ENCODE peak calls at places on chromosomes 4 and X, in four cellular contexts. Z is hepatocyte, L is left lung, M is right atrium auricular region. X is an unnamed sample.

GRCh38 chr4:170589597-170590191 is 499.9 kb upstream of the AADAT start:
- DNase-seq in Z (peak), L (no peak), M (no peak), X (no peak)

GRCh38 chrX:133649659-133650058 is 234.4 kb upstream of the GPC4 start:
- DNase-seq in M (no peak), L (no peak), Z (no peak), X (no peak)

GRCh38 chr4:137909910-137910309 is 332.2 kb downstream of the SLC7A11 start:
- DNase-seq in M (no peak), Z (peak), L (no peak), X (no peak)

GRCh38 chrX:139826065-139827044 is 106.5 kb downstream of the ATP11C start:
- DNase-seq in L (no peak), M (no peak), Z (no peak), X (no peak)

GRCh38 chrX:148288451-148288850 is 212.0 kb upstream of the AFF2 start:
- DNase-seq in L (no peak), M (no peak), Z (no peak), X (no peak)

GRCh38 chrX:123219916-123220315 is 35.8 kb downstream of the GRIA3 start:
- DNase-seq in L (no peak), M (no peak), Z (no peak), X (no peak)

GRCh38 chrX:120137439-120137838 is 21.0 kb upstream of the RHOXF2 start:
- DNase-seq in M (no peak), L (no peak), Z (no peak), X (no peak)

GRCh38 chr4:84968936-84969335 is 2.4 kb upstream of the WDFY3 start:
- DNase-seq in M (no peak), L (no peak), Z (no peak), X (no peak)

GRCh38 chr4:94595880-94596483 is 144.2 kb downstream of the PDLIM5 start:
- DNase-seq in Z (peak), L (no peak), M (no peak), X (no peak)

GRCh38 chr4:70559216-70559830 is 32.7 kb upstream of the AMBN start:
- DNase-seq in M (no peak), L (no peak), Z (peak), X (no peak)

GRCh38 chrX:54470054-54470760 is 25.8 kb downstream of the FGD1 start:
- DNase-seq in Z (no peak), M (no peak), L (no peak), X (no peak)

GRCh38 chrX:129659861-129660260 is 5.1 kb upstream of the APLN start:
- DNase-seq in M (no peak), Z (no peak), L (no peak), X (no peak)

GRCh38 chr4:116321471-116321870 is 763.9 kb downstream of the TRAM1L1 start:
- DNase-seq in M (no peak), Z (no peak), L (no peak), X (no peak)

GRCh38 chr4:5033266-5033945 is 14.1 kb upstream of the CYTL1 start:
- DNase-seq in M (no peak), Z (no peak), L (no peak), X (no peak)

GRCh38 chrX:63471004-63471403 is 119.9 kb upstream of the SPIN4 start:
- DNase-seq in Z (no peak), L (no peak), M (no peak), X (no peak)

GRCh38 chrX:12210196-12210815 is 72.0 kb downstream of the FRMPD4 start:
- DNase-seq in Z (no peak), M (no peak), L (no peak), X (no peak)

GRCh38 chrX:153938226-153938786 is 3.5 kb upstream of the NAA10 start:
- DNase-seq in L (no peak), Z (no peak), M (no peak), X (no peak)

GRCh38 chr4:76035146-76035545 is 724 bp downstream of the CXCL11 start:
- DNase-seq in L (no peak), M (no peak), Z (no peak), X (no peak)

GRCh38 chrX:37717708-37718107 is 32.1 kb downstream of the XK start:
- DNase-seq in Z (no peak), M (no peak), L (no peak), X (no peak)

GRCh38 chr4:38190717-38191178 is 230.6 kb downstream of the PTTG2 start:
- DNase-seq in Z (no peak), L (no peak), M (no peak), X (no peak)

GRCh38 chr4:37665347-37666009 is 20.7 kb downstream of the RELL1 start:
- DNase-seq in M (no peak), L (no peak), Z (no peak), X (no peak)

DNA sequence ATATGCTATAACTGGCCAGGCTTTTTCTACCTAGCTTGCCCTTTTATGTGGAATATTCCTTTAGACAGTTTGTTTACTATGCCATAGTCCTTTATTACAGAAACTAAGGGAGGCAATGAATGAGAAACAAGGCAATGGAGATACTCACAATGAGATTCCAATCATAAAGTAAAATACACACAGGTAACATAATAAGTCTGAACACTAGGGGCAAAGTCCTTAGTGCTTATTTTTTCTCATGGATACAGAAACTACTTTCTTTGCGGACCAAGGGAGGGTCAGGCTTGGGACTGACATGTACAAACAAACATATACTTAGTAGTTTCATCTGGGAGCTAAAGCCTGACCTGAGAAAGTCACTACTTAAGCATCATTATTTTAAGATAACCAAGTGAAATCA is 16.0 kb upstream of the UGT8 start:
- DNase-seq in M (no peak), Z (no peak), L (no peak), X (no peak)
- TF ChIP-seq CTCF in M (no peak), Z (no peak), L (no peak), X (no peak)

DNA sequence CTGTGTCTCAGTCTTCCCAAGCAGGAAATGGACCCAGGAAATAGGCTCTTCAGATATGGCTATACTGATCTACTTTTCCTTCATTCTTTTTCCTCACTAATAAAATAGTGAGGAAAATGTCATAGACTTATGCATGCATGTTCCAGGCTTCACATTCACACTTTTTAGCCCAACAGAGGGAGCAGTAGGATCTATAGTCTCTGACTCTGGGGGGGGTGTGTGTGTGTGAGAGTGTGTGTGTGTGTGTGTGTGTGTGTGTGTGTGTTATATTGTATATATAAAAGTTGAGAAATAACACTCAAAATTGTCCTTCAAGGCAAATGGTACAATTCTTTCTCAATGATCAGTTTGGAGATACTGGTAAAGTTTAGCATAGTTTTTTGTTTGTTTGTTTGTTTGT is 297.2 kb upstream of the GALNT7 start:
- DNase-seq in M (no peak), L (no peak), Z (no peak), X (no peak)
- TF ChIP-seq CTCF in M (no peak), L (no peak), Z (no peak), X (no peak)

DNA sequence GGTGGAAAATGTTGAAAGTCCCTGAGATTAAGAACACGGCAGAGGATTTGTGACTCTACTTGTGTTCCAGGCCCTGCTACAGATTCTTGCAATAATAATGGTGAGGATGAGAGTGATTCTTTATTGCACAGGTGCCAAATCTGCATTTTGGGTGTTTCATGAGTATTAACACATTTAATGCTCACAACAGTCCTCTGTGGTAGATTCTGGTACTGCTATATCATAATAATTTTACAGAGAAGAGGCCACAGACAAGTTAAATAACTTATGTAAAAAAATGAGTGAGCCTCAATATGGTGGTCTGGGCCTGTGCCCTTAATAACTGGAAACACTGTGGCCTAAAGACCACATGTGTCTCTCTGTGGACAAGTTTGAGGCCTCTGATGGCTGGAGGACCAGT is 124.3 kb downstream of the C4orf33 start:
- DNase-seq in L (no peak), Z (no peak), M (no peak), X (no peak)
- TF ChIP-seq CTCF in L (no peak), Z (no peak), M (no peak), X (no peak)

GRCh38 chr4:154503598-154503997 is 12.0 kb upstream of the DCHS2 start:
- DNase-seq in M (no peak), L (no peak), Z (peak), X (no peak)
- TF ChIP-seq CTCF in M (no peak), L (peak), Z (peak), X (no peak)

GRCh38 chrX:78555401-78555980 is 103.6 kb downstream of the RTL3 start:
- DNase-seq in Z (no peak), M (no peak), L (no peak), X (no peak)
- TF ChIP-seq CTCF in Z (peak), M (no peak), L (peak), X (peak)

GRCh38 chr4:150949943-150950342 is 65.1 kb downstream of the LRBA start:
- DNase-seq in L (no peak), Z (no peak), M (no peak), X (no peak)
- TF ChIP-seq CTCF in L (no peak), Z (no peak), M (no peak), X (no peak)

DNA sequence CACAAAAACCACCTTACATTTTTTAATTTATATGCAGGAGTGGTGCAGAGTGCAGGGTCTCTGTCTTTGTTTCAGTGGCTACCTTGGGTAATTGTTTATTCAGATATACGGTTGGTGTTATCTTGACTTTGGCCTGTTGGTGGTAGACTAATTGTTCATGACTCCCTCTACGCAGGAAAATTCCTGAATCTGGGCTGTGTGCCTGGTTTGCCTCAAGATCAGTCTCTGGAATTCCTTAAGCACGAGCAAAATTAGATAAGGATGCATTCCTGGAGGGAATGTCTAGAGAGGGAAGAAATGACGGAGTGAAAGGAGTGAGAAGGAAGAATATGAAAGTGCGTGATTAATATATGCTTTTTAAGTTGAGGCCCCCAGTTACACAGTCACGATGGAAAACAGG is 576.9 kb upstream of the PCDH10 start:
- DNase-seq in M (no peak), L (no peak), Z (peak), X (no peak)
- TF ChIP-seq CTCF in M (no peak), L (no peak), Z (no peak), X (no peak)

DNA sequence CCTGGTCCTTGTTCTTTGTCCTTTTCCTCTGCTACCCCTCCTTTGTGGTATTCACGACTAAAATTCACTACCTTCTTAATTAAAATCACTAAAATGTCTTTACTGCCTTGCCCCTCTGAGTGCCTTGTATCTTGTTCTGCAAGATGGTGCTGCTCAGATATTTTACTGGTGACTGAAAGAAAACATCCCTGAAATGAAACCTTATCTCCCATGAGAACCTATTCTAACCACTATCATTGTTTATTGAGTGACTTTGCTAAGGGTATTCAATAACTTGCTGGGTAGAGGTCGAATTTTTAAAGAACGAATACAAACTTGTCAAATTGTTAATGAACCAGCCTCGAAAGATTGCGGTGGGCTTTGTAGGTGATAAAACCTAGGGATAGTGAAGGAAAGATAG is 52.8 kb downstream of the SPRY1 start:
- DNase-seq in Z (no peak), M (no peak), L (no peak), X (no peak)
- TF ChIP-seq CTCF in Z (no peak), M (no peak), L (no peak), X (no peak)

DNA sequence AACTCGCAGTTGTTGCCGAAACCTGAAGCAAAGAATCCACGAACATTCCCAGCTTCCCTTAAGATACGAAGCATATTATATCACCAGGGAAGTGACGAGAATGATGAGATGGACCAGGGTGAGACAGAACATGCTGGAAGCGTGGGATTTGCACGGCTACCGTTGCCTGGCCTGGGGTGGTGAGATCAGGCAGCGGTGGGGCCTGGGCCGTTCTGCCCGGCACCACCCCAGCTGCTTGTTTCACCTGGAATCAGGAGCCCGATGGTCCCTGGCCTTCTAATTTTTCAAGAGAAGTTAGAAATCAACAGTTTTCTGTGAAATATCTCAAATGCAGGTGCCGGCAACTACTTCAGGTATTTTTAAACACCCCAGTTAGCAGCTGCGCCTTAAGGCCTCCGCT is 5.7 kb downstream of the CLDN22 start:
- DNase-seq in Z (no peak), M (no peak), L (no peak), X (no peak)
- TF ChIP-seq CTCF in Z (no peak), M (no peak), L (no peak), X (no peak)